ENCODE peak calls at places on chromosomes 7 and 10, in nine cellular contexts. W is endodermal cell, C is IMR-90, P is left ventricle myocardium inferior, L is left lung, Y is tibial artery, G is uterus, Z is SK-N-SH, V is small intestine. B is an unnamed sample. For H3K4me1, the result is how much of the 10 kb centered on the place peaks cover.

GRCh38 chr7:13034693-13035092 is 347.3 kb downstream of the ARL4A start:
- DNase-seq in W (peak), C (no peak), P (no peak), L (no peak), Y (no peak), G (no peak), Z (no peak), V (no peak), B (no peak)

GRCh38 chr10:28674782-28675181 is 2.5 kb upstream of the BAMBI start:
- DNase-seq in W (peak), C (no peak), P (no peak), L (no peak), Y (no peak), G (no peak), Z (no peak), V (peak), B (no peak)

GRCh38 chr7:36547361-36547760 is 157.7 kb downstream of the ANLN start:
- DNase-seq in W (no peak), C (no peak), P (no peak), L (no peak), Y (no peak), G (no peak), Z (no peak), V (no peak), B (no peak)

GRCh38 chr7:43869898-43870240 is 552 bp upstream of the MRPS24 start:
- DNase-seq in W (no peak), C (peak), P (no peak), L (no peak), Y (peak), G (peak), Z (no peak), V (no peak), B (no peak)

GRCh38 chr10:127398140-127398966 is 150.8 kb upstream of the NPS start:
- DNase-seq in W (peak), C (peak), P (no peak), L (no peak), Y (no peak), G (no peak), Z (peak), V (no peak), B (no peak)

GRCh38 chr7:114082934-114083647 is 164.3 kb upstream of the PPP1R3A start:
- DNase-seq in W (peak), C (no peak), P (peak), L (peak), Y (peak), G (peak), Z (peak), V (peak), B (peak)

GRCh38 chr7:106542550-106543220 is 118.3 kb downstream of the CCDC71L start:
- DNase-seq in W (peak), C (peak), P (no peak), L (no peak), Y (peak), G (peak), Z (peak), V (peak), B (no peak)

GRCh38 chr7:102260856-102261255 is 25.8 kb upstream of the SH2B2 start:
- DNase-seq in W (peak), C (peak), P (peak), L (peak), Y (no peak), G (no peak), Z (peak), V (no peak), B (no peak)

GRCh38 chr10:10977978-10978377 is 39.7 kb upstream of the CELF2 start:
- DNase-seq in W (no peak), C (peak), P (no peak), L (no peak), Y (no peak), G (no peak), Z (no peak), V (no peak), B (no peak)

GRCh38 chr10:18472977-18473376 is 178.4 kb downstream of the NSUN6 start:
- DNase-seq in W (peak), C (no peak), P (no peak), L (no peak), Y (no peak), G (no peak), Z (peak), V (peak), B (no peak)

GRCh38 chr7:19144661-19145428 is at the start of gene FERD3L:
- DNase-seq in W (peak), C (no peak), P (no peak), L (peak), Y (no peak), G (no peak), Z (peak), V (no peak), B (no peak)

GRCh38 chr10:110404825-110405224 is 92.9 kb upstream of the DUSP5 start:
- DNase-seq in W (no peak), C (no peak), P (no peak), L (no peak), Y (no peak), G (no peak), Z (no peak), V (no peak), B (no peak)

GRCh38 chr7:157700237-157701005 is 363.6 kb downstream of the DNAJB6 start:
- DNase-seq in W (peak), C (no peak), P (no peak), L (peak), Y (no peak), G (peak), Z (no peak), V (no peak), B (peak)

GRCh38 chr10:22503315-22504090 is 158.2 kb downstream of the SPAG6 start:
- DNase-seq in W (no peak), C (no peak), P (no peak), L (no peak), Y (no peak), G (no peak), Z (no peak), V (no peak), B (no peak)

GRCh38 chr10:131821378-131822012 is 79.3 kb upstream of the PPP2R2D start:
- DNase-seq in W (peak), C (no peak), P (no peak), L (peak), Y (no peak), G (no peak), Z (no peak), V (no peak), B (peak)

GRCh38 chr10:76177945-76178344 is 746.5 kb downstream of the LRMDA start:
- DNase-seq in W (no peak), C (no peak), P (no peak), L (no peak), Y (no peak), G (no peak), Z (no peak), V (no peak), B (no peak)

GRCh38 chr10:917416-917720 is 14.1 kb downstream of the LARP4B start:
- DNase-seq in W (no peak), C (no peak), P (no peak), L (no peak), Y (no peak), G (no peak), Z (no peak), V (no peak), B (no peak)

GRCh38 chr7:46972205-46972604 is 609.7 kb downstream of the TNS3 start:
- DNase-seq in W (no peak), C (peak), P (no peak), L (no peak), Y (no peak), G (no peak), Z (no peak), V (no peak), B (no peak)

GRCh38 chr7:46713868-46714596 is 793.0 kb upstream of the IGFBP3 start:
- DNase-seq in W (no peak), C (no peak), P (peak), L (no peak), Y (peak), G (peak), Z (no peak), V (peak), B (no peak)

GRCh38 chr7:140212100-140212881 is 35.5 kb upstream of the KDM7A start:
- DNase-seq in W (no peak), C (peak), P (no peak), L (no peak), Y (no peak), G (no peak), Z (no peak), V (peak), B (no peak)

GRCh38 chr10:4260483-4260882 is 475.5 kb upstream of the KLF6 start:
- DNase-seq in W (no peak), C (peak), P (no peak), L (no peak), Y (no peak), G (no peak), Z (no peak), V (peak), B (no peak)

GRCh38 chr7:127514499-127514898 is 70.9 kb downstream of the GCC1 start:
- DNase-seq in W (no peak), C (peak), P (no peak), L (no peak), Y (no peak), G (no peak), Z (peak), V (peak), B (no peak)

GRCh38 chr10:63801139-63801538 is 279.9 kb downstream of the REEP3 start:
- DNase-seq in W (no peak), C (no peak), P (no peak), L (no peak), Y (no peak), G (no peak), Z (no peak), V (no peak), B (no peak)

GRCh38 chr10:63799511-63799910 is 278.3 kb downstream of the REEP3 start:
- DNase-seq in W (no peak), C (no peak), P (no peak), L (no peak), Y (no peak), G (no peak), Z (no peak), V (no peak), B (no peak)

GRCh38 chr10:63798599-63799498 is 277.6 kb downstream of the REEP3 start:
- DNase-seq in W (no peak), C (peak), P (peak), L (peak), Y (peak), G (peak), Z (no peak), V (peak), B (peak)

GRCh38 chr10:63795461-63795860 is 274.3 kb downstream of the REEP3 start:
- DNase-seq in W (no peak), C (no peak), P (no peak), L (no peak), Y (no peak), G (no peak), Z (no peak), V (no peak), B (no peak)
- H3K27ac ChIP-seq in W (no peak), C (no peak), P (no peak), L (no peak), Y (no peak), G (no peak), Z (no peak), V (no peak), B (no peak)

GRCh38 chr7:148717266-148717793 is 18.6 kb downstream of the CUL1 start:
- DNase-seq in W (no peak), C (no peak), P (no peak), L (no peak), Y (no peak), G (no peak), Z (no peak), V (no peak), B (no peak)
- H3K4me1 ChIP-seq in W (under half), C (under half), P (half or more), L (under half), Y (under half), G (under half), Z (under half), V (under half), B (half or more)

DNA sequence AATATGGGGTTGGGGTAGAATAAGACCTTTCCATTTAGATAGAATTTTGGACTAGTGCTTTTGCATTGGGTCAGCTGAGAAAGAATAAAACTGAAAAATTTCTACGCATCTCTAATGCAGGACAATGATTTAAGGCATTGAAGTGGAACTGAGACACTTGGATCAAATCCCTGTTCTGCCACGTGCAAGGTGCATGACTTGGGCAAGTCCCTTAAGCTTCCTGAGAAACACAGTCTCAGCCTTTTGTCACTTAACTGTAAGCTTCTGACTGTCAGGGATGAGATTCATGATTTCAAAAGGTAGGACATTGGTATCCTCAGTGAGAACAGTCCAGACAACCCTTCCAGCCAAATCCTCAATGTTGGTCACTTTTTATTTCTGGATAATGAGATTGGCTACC is 59.2 kb downstream of the ENTPD1 start:
- DNase-seq in W (no peak), C (no peak), P (no peak), L (no peak), Y (no peak), G (no peak), Z (no peak), V (no peak), B (no peak)
- H3K27ac ChIP-seq in W (no peak), C (no peak), P (peak), L (no peak), Y (no peak), G (peak), Z (no peak), V (peak), B (no peak)

GRCh38 chr10:58632211-58632610 is 119.5 kb downstream of the BICC1 start:
- DNase-seq in W (no peak), C (no peak), P (no peak), L (no peak), Y (no peak), G (no peak), Z (no peak), V (no peak), B (no peak)
- H3K4me1 ChIP-seq in W (under half), C (under half), P (under half), L (under half), Y (under half), G (under half), Z (under half), V (under half), B (under half)

DNA sequence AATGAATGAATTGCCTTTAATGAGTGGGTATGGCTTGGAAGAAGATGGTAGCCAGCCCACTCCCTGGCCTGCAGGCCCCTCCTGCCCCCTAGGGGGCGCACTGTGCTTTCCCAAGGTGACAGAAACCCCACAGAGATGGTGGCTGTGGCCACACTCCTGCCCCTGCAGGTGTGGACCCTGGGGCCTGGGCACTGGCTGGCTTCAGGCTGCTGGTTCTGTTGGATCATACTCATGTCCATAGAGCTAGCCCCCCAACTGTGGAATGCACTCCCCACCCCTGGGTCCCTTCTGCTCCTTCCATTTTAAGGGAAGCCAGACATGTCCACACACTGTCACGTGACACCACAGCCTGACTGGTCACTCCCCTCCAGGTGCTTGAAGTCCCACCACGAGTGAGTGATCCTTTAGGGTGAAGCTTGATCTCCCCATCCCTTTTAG is 44.8 kb downstream of the ZCCHC24 start:
- DNase-seq in W (peak), C (no peak), P (no peak), L (peak), Y (no peak), G (no peak), Z (peak), V (no peak), B (peak)
- H3K27ac ChIP-seq in W (no peak), C (peak), P (no peak), L (no peak), Y (peak), G (no peak), Z (peak), V (peak), B (peak)

GRCh38 chr7:137987563-137987962 is 14.3 kb downstream of the CREB3L2 start:
- DNase-seq in W (no peak), C (no peak), P (no peak), L (no peak), Y (peak), G (no peak), Z (no peak), V (no peak), B (no peak)

GRCh38 chr7:137986252-137987010 is 15.5 kb downstream of the CREB3L2 start:
- DNase-seq in W (no peak), C (peak), P (no peak), L (no peak), Y (peak), G (peak), Z (no peak), V (no peak), B (no peak)

GRCh38 chr7:137985897-137986251 is 16.0 kb downstream of the CREB3L2 start:
- DNase-seq in W (no peak), C (no peak), P (no peak), L (no peak), Y (no peak), G (no peak), Z (no peak), V (no peak), B (no peak)

GRCh38 chr7:137987968-137988367 is 13.9 kb downstream of the CREB3L2 start:
- DNase-seq in W (no peak), C (no peak), P (no peak), L (no peak), Y (peak), G (no peak), Z (no peak), V (no peak), B (no peak)

GRCh38 chr7:137987011-137987334 is 14.9 kb downstream of the CREB3L2 start:
- DNase-seq in W (no peak), C (no peak), P (no peak), L (no peak), Y (no peak), G (no peak), Z (no peak), V (no peak), B (no peak)
- H3K4me1 ChIP-seq in W (under half), C (under half), P (half or more), L (under half), Y (half or more), G (under half), Z (under half), V (under half), B (half or more)

GRCh38 chr10:90969148-90969547 is 48.3 kb upstream of the ANKRD1 start:
- DNase-seq in W (no peak), C (no peak), P (no peak), L (no peak), Y (no peak), G (no peak), Z (no peak), V (no peak), B (no peak)
- H3K27ac ChIP-seq in W (no peak), C (peak), P (peak), L (no peak), Y (peak), G (no peak), Z (peak), V (no peak), B (no peak)

DNA sequence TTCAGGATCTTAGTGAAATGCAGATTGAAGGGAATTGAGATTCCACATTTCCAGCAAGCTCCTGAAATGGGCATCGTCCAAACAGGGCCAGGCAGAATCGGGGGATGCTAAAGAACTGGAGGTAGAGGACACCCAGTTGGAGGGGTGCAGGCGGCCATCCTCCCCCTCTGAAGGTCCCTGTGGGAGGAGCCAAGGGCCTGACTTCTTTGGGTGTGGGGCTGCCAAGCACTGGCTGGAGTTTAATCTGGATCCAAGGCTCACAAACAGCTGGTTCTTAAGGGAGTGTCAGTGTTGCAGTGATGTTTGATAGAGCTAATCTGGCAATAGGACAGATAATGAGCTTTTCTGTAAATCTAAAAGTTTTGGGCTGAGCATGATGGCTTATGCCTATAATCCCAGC is 20.8 kb downstream of the TSPAN14 start:
- DNase-seq in W (no peak), C (no peak), P (no peak), L (no peak), Y (no peak), G (no peak), Z (no peak), V (no peak), B (no peak)
- H3K4me1 ChIP-seq in W (under half), C (under half), P (half or more), L (half or more), Y (under half), G (under half), Z (under half), V (under half), B (half or more)

B was measured in lower lobe of right lung.